ENCODE peak calls at places on chromosomes 13 and 19, in five cellular contexts. One of them, this sample, is unnamed.

GRCh38 chr13:52695856-52696255 is 43.2 kb downstream of the SUGT1 start:
- DNase-seq in fibroblast of mammary gland: peak
- DNase-seq in thoracic aorta: no peak
- DNase-seq in upper lobe of right lung: no peak
- DNase-seq in K562: no peak
- DNase-seq in this sample: no peak

GRCh38 chr13:110490009-110490770 is 71.3 kb downstream of the RAB20 start:
- DNase-seq in thoracic aorta: no peak
- DNase-seq in fibroblast of mammary gland: no peak
- DNase-seq in upper lobe of right lung: no peak
- DNase-seq in K562: no peak
- DNase-seq in this sample: no peak

GRCh38 chr19:42443944-42444398 is 1.2 kb upstream of the CXCL17 start:
- DNase-seq in thoracic aorta: no peak
- DNase-seq in upper lobe of right lung: no peak
- DNase-seq in fibroblast of mammary gland: no peak
- DNase-seq in K562: no peak
- DNase-seq in this sample: no peak

GRCh38 chr19:38057954-38058690 is 151.1 kb downstream of the SIPA1L3 start:
- DNase-seq in upper lobe of right lung: peak
- DNase-seq in K562: no peak
- DNase-seq in fibroblast of mammary gland: no peak
- DNase-seq in thoracic aorta: no peak
- DNase-seq in this sample: no peak

GRCh38 chr13:86020350-86021002 is 221.3 kb upstream of the SLITRK6 start:
- DNase-seq in thoracic aorta: no peak
- DNase-seq in fibroblast of mammary gland: peak
- DNase-seq in K562: no peak
- DNase-seq in upper lobe of right lung: no peak
- DNase-seq in this sample: no peak

GRCh38 chr13:30618186-30618937 is 642 bp downstream of the USPL1 start:
- DNase-seq in fibroblast of mammary gland: no peak
- DNase-seq in K562: no peak
- DNase-seq in thoracic aorta: no peak
- DNase-seq in upper lobe of right lung: no peak
- DNase-seq in this sample: peak

GRCh38 chr13:96223231-96223630 is 133.3 kb downstream of the HS6ST3 start:
- DNase-seq in thoracic aorta: no peak
- DNase-seq in K562: no peak
- DNase-seq in fibroblast of mammary gland: no peak
- DNase-seq in upper lobe of right lung: no peak
- DNase-seq in this sample: no peak

GRCh38 chr19:47107201-47107952 is 6.2 kb downstream of the ZC3H4 start:
- DNase-seq in fibroblast of mammary gland: peak
- DNase-seq in thoracic aorta: no peak
- DNase-seq in K562: peak
- DNase-seq in upper lobe of right lung: no peak
- DNase-seq in this sample: no peak

GRCh38 chr13:43758834-43759233 is 27.9 kb downstream of the ENOX1 start:
- DNase-seq in thoracic aorta: no peak
- DNase-seq in fibroblast of mammary gland: no peak
- DNase-seq in K562: no peak
- DNase-seq in upper lobe of right lung: no peak
- DNase-seq in this sample: no peak

DNA sequence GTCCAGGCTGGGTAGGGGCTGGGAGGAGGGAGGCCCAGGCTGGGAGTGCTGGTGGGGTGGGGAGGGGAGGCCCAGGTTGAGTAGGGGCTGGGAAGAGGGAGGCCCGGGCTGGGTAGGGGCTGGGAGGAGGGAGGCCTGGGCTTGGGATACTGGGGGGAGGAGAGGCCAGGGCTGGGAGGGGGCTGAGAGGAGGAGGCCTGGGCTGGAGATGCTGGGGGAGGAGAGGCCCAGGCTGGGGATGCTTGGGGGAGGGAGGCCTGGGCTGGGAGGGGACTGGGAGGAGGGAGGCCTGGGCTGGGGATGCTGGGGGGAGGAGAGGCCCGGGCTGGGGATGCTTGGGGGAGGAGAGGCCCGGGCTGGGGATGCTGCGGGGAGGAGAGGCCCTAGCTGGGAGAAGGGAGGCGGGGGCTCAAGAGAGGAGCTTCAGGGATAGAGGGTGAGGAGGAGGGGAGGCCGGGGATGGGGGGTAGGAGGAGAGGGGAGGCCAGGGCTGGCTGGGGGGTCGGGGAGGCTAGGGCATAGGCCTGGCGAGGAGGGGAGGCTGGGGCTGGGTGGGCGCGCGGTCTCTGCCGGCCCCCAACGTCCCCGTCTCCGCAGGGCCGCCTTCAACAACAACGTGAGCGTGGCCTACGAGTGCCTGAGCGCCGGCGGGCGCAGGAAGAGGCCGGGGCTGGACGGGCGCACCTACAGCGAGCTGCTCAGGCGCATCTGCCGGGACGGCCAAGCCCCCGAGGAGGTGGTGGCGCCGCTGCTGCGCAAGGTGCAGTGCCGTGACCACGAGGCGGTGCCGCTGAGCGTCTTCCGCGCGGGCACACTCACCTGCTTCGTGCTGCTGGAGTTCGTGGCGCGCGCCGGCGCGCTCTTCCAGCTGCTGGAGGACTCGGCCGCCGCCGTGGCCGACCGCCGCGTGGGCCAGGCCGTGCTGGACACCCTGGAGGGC is 11.3 kb downstream of the TPGS1 start:
- DNase-seq in thoracic aorta: no peak
- DNase-seq in upper lobe of right lung: no peak
- DNase-seq in fibroblast of mammary gland: no peak
- DNase-seq in K562: peak
- DNase-seq in this sample: peak
- TF ChIP-seq CTCF in thoracic aorta: no peak
- TF ChIP-seq CTCF in upper lobe of right lung: no peak
- TF ChIP-seq CTCF in fibroblast of mammary gland: no peak
- TF ChIP-seq CTCF in K562: no peak
- TF ChIP-seq CTCF in this sample: no peak

GRCh38 chr13:45925151-45925550 is 73.6 kb upstream of the SIAH3 start:
- DNase-seq in thoracic aorta: no peak
- DNase-seq in K562: peak
- DNase-seq in fibroblast of mammary gland: peak
- DNase-seq in upper lobe of right lung: no peak
- DNase-seq in this sample: no peak
- TF ChIP-seq CTCF in thoracic aorta: no peak
- TF ChIP-seq CTCF in K562: peak
- TF ChIP-seq CTCF in fibroblast of mammary gland: peak
- TF ChIP-seq CTCF in upper lobe of right lung: no peak
- TF ChIP-seq CTCF in this sample: no peak

GRCh38 chr13:40974460-40975407 is 44.4 kb downstream of the ELF1 start:
- DNase-seq in upper lobe of right lung: no peak
- DNase-seq in K562: peak
- DNase-seq in fibroblast of mammary gland: peak
- DNase-seq in thoracic aorta: no peak
- DNase-seq in this sample: peak
- TF ChIP-seq CTCF in upper lobe of right lung: peak
- TF ChIP-seq CTCF in K562: peak
- TF ChIP-seq CTCF in fibroblast of mammary gland: peak
- TF ChIP-seq CTCF in thoracic aorta: peak
- TF ChIP-seq CTCF in this sample: peak

GRCh38 chr13:98103531-98103930 is 39.4 kb upstream of the FARP1 start:
- DNase-seq in upper lobe of right lung: no peak
- DNase-seq in fibroblast of mammary gland: no peak
- DNase-seq in K562: no peak
- DNase-seq in thoracic aorta: no peak
- DNase-seq in this sample: no peak

GRCh38 chr13:98105929-98106336 is 37.0 kb upstream of the FARP1 start:
- DNase-seq in upper lobe of right lung: no peak
- DNase-seq in K562: peak
- DNase-seq in fibroblast of mammary gland: no peak
- DNase-seq in thoracic aorta: no peak
- DNase-seq in this sample: no peak

GRCh38 chr13:98108330-98108729 is 34.6 kb upstream of the FARP1 start:
- DNase-seq in upper lobe of right lung: no peak
- DNase-seq in thoracic aorta: no peak
- DNase-seq in fibroblast of mammary gland: no peak
- DNase-seq in K562: no peak
- DNase-seq in this sample: no peak

GRCh38 chr13:98099627-98100026 is 43.3 kb upstream of the FARP1 start:
- DNase-seq in upper lobe of right lung: no peak
- DNase-seq in K562: no peak
- DNase-seq in fibroblast of mammary gland: no peak
- DNase-seq in thoracic aorta: no peak
- DNase-seq in this sample: no peak

GRCh38 chr13:98103942-98104880 is 38.7 kb upstream of the FARP1 start:
- DNase-seq in upper lobe of right lung: no peak
- DNase-seq in thoracic aorta: no peak
- DNase-seq in fibroblast of mammary gland: peak
- DNase-seq in K562: peak
- DNase-seq in this sample: no peak
- TF ChIP-seq CTCF in upper lobe of right lung: no peak
- TF ChIP-seq CTCF in thoracic aorta: no peak
- TF ChIP-seq CTCF in fibroblast of mammary gland: peak
- TF ChIP-seq CTCF in K562: no peak
- TF ChIP-seq CTCF in this sample: no peak

GRCh38 chr13:45812599-45813372 is 38.8 kb downstream of the SIAH3 start:
- DNase-seq in fibroblast of mammary gland: no peak
- DNase-seq in K562: no peak
- DNase-seq in thoracic aorta: no peak
- DNase-seq in upper lobe of right lung: no peak
- DNase-seq in this sample: no peak

GRCh38 chr13:45811891-45812583 is 39.5 kb downstream of the SIAH3 start:
- DNase-seq in fibroblast of mammary gland: no peak
- DNase-seq in upper lobe of right lung: no peak
- DNase-seq in thoracic aorta: no peak
- DNase-seq in K562: no peak
- DNase-seq in this sample: no peak

GRCh38 chr13:45807520-45808099 is 43.9 kb downstream of the SIAH3 start:
- DNase-seq in upper lobe of right lung: no peak
- DNase-seq in K562: peak
- DNase-seq in fibroblast of mammary gland: peak
- DNase-seq in thoracic aorta: no peak
- DNase-seq in this sample: no peak

GRCh38 chr13:45809810-45810394 is 41.7 kb downstream of the SIAH3 start:
- DNase-seq in fibroblast of mammary gland: no peak
- DNase-seq in upper lobe of right lung: no peak
- DNase-seq in thoracic aorta: no peak
- DNase-seq in K562: no peak
- DNase-seq in this sample: peak
- TF ChIP-seq CTCF in fibroblast of mammary gland: no peak
- TF ChIP-seq CTCF in upper lobe of right lung: no peak
- TF ChIP-seq CTCF in thoracic aorta: no peak
- TF ChIP-seq CTCF in K562: no peak
- TF ChIP-seq CTCF in this sample: no peak

GRCh38 chr19:44756089-44756562 is 7.6 kb downstream of the BCL3 start:
- DNase-seq in fibroblast of mammary gland: no peak
- DNase-seq in upper lobe of right lung: no peak
- DNase-seq in K562: no peak
- DNase-seq in thoracic aorta: no peak
- DNase-seq in this sample: no peak

GRCh38 chr19:44757057-44757734 is 8.7 kb downstream of the BCL3 start:
- DNase-seq in thoracic aorta: peak
- DNase-seq in fibroblast of mammary gland: peak
- DNase-seq in upper lobe of right lung: peak
- DNase-seq in K562: peak
- DNase-seq in this sample: peak

GRCh38 chr19:44758596-44758995 is 10.1 kb downstream of the BCL3 start:
- DNase-seq in thoracic aorta: no peak
- DNase-seq in K562: peak
- DNase-seq in upper lobe of right lung: no peak
- DNase-seq in fibroblast of mammary gland: no peak
- DNase-seq in this sample: peak

GRCh38 chr19:44759083-44759804 is 10.7 kb downstream of the BCL3 start:
- DNase-seq in upper lobe of right lung: no peak
- DNase-seq in thoracic aorta: no peak
- DNase-seq in K562: no peak
- DNase-seq in fibroblast of mammary gland: no peak
- DNase-seq in this sample: no peak

DNA sequence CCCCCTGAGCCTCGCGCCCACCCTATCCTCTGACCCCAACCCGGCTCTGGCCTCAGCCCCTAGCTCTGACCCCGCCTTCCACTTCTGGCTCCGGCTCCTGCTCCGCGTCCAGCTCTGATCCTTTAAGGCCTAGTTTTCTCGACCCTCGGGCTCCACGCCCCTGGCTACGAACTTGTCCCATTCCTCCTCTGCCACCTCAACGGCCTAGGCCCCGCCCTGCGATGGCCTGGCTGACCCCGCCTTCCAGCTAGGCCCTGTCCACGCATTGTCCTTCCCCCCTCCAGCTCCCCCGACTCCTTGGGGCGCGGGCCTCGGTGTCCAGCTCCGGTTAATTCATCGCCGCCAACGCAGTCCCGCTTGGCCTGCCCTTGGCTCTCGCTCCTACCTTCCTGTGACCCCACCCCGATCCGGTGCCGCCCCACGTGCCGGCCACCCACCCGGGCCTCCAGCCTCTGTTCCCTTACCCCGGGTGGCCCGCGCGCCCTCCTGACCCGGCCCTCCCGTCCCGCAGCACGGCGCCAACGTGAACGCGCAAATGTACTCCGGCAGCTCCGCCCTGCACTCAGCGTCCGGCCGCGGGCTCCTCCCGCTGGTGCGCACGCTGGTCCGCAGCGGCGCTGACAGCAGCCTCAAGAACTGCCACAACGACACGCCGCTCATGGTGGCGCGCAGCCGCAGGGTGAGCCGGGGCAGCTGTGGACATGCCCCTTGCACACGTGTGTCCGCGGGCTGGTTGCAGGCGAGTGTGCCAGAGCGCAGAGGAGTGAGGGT is 9.4 kb downstream of the BCL3 start:
- DNase-seq in thoracic aorta: no peak
- DNase-seq in upper lobe of right lung: peak
- DNase-seq in K562: no peak
- DNase-seq in fibroblast of mammary gland: peak
- DNase-seq in this sample: peak
- TF ChIP-seq CTCF in thoracic aorta: peak
- TF ChIP-seq CTCF in upper lobe of right lung: no peak
- TF ChIP-seq CTCF in K562: no peak
- TF ChIP-seq CTCF in fibroblast of mammary gland: no peak
- TF ChIP-seq CTCF in this sample: no peak

GRCh38 chr13:93775027-93775426 is 548.4 kb downstream of the GPC6 start:
- DNase-seq in upper lobe of right lung: no peak
- DNase-seq in fibroblast of mammary gland: no peak
- DNase-seq in thoracic aorta: no peak
- DNase-seq in K562: no peak
- DNase-seq in this sample: no peak
- TF ChIP-seq CTCF in upper lobe of right lung: no peak
- TF ChIP-seq CTCF in fibroblast of mammary gland: no peak
- TF ChIP-seq CTCF in thoracic aorta: no peak
- TF ChIP-seq CTCF in K562: no peak
- TF ChIP-seq CTCF in this sample: no peak

This sample was measured in nephron progenitor cell.